ENCODE peak calls at places on chromosomes 1 and 21, in eight cellular contexts. R, J, V, G, N, Q, O and M are unnamed samples.
A peak's percentile ranks its signal among the peaks of the same experiment; 100 is the strongest.

GRCh38 chr1:171730052-171730451 is 11.8 kb downstream of the VAMP4 start:
- DNase-seq in R (no peak), J (no peak), V (no peak), G (no peak), N (no peak), Q (no peak), O (no peak), M (no peak)

GRCh38 chr1:110916669-110917306 is 43.8 kb downstream of the CD53 start:
- DNase-seq in R (no peak), J (no peak), V (no peak), G (peak; percentile 20), N (no peak), Q (no peak), O (no peak), M (no peak)

GRCh38 chr1:8813991-8814390 is 3.4 kb downstream of the RERE start:
- DNase-seq in R (no peak), J (no peak), V (no peak), G (no peak), N (no peak), Q (no peak), O (no peak), M (no peak)

GRCh38 chr1:157142245-157142644 is 4.0 kb upstream of the ETV3 start:
- DNase-seq in R (no peak), J (no peak), V (no peak), G (no peak), N (no peak), Q (no peak), O (no peak), M (no peak)

GRCh38 chr1:187408217-187409004 is 579.7 kb downstream of the PLA2G4A start:
- DNase-seq in R (no peak), J (no peak), V (no peak), G (peak; percentile 67), N (no peak), Q (no peak), O (no peak), M (no peak)

GRCh38 chr21:15026370-15026769 is 38.4 kb downstream of the NRIP1 start:
- DNase-seq in R (no peak), J (no peak), V (no peak), G (no peak), N (no peak), Q (no peak), O (no peak), M (no peak)

GRCh38 chr1:220925707-220926106 is 46.5 kb downstream of the HLX start:
- DNase-seq in R (no peak), J (no peak), V (no peak), G (peak; percentile 6), N (no peak), Q (no peak), O (no peak), M (no peak)

GRCh38 chr1:42777860-42778259 is 6.9 kb upstream of the TMEM269 start:
- DNase-seq in R (no peak), J (no peak), V (no peak), G (peak; percentile 61), N (no peak), Q (no peak), O (no peak), M (no peak)

GRCh38 chr1:30521261-30521865 is 202.0 kb downstream of the MATN1 start:
- DNase-seq in R (no peak), J (no peak), V (no peak), G (no peak), N (peak; percentile 13), Q (no peak), O (no peak), M (no peak)

GRCh38 chr1:5997316-5997715 is 5.1 kb upstream of the NPHP4 start:
- DNase-seq in R (no peak), J (peak; percentile 36), V (no peak), G (no peak), N (no peak), Q (no peak), O (no peak), M (no peak)

GRCh38 chr1:20478072-20478660 is 7.8 kb downstream of the CAMK2N1 start:
- DNase-seq in R (no peak), J (no peak), V (no peak), G (no peak), N (no peak), Q (no peak), O (no peak), M (no peak)

GRCh38 chr1:210647406-210648333 is 319.0 kb downstream of the HHAT start:
- DNase-seq in R (no peak), J (no peak), V (no peak), G (peak; percentile 70), N (no peak), Q (no peak), O (no peak), M (no peak)

GRCh38 chr1:1356796-1357401 is 1.5 kb downstream of the MXRA8 start:
- DNase-seq in R (no peak), J (no peak), V (no peak), G (no peak), N (no peak), Q (no peak), O (no peak), M (no peak)

GRCh38 chr1:5959087-5959486 is 33.1 kb downstream of the NPHP4 start:
- DNase-seq in R (no peak), J (no peak), V (no peak), G (no peak), N (no peak), Q (no peak), O (no peak), M (no peak)

GRCh38 chr1:205812271-205812877 is 624 bp downstream of the SLC41A1 start:
- DNase-seq in R (peak; percentile 10), J (peak; percentile 49), V (no peak), G (peak; percentile 25), N (peak; percentile 37), Q (no peak), O (no peak), M (peak; percentile 57)

GRCh38 chr1:244304156-244304555 is 147.6 kb downstream of the ADSS2 start:
- DNase-seq in R (no peak), J (no peak), V (no peak), G (no peak), N (no peak), Q (no peak), O (no peak), M (no peak)

GRCh38 chr1:3717041-3717714 is 35.1 kb upstream of the CCDC27 start:
- DNase-seq in R (peak; percentile 92), J (no peak), V (no peak), G (no peak), N (no peak), Q (no peak), O (no peak), M (no peak)

GRCh38 chr1:7768583-7768982 is 2.5 kb upstream of the VAMP3 start:
- DNase-seq in R (no peak), J (no peak), V (no peak), G (no peak), N (no peak), Q (no peak), O (no peak), M (no peak)

GRCh38 chr1:7769673-7770412 is 1.3 kb upstream of the VAMP3 start:
- DNase-seq in R (no peak), J (no peak), V (no peak), G (no peak), N (no peak), Q (no peak), O (no peak), M (no peak)

GRCh38 chr1:7770620-7770938 is 517 bp upstream of the VAMP3 start:
- DNase-seq in R (no peak), J (no peak), V (no peak), G (no peak), N (no peak), Q (no peak), O (no peak), M (no peak)

GRCh38 chr1:7771673-7772299 is 690 bp downstream of the VAMP3 start:
- DNase-seq in R (no peak), J (no peak), V (no peak), G (no peak), N (no peak), Q (no peak), O (no peak), M (no peak)

GRCh38 chr1:7770939-7771672 is at the start of gene VAMP3:
- DNase-seq in R (peak; percentile 85), J (peak; percentile 92), V (peak; percentile 69), G (peak; percentile 85), N (peak; percentile 94), Q (peak; percentile 86), O (no peak), M (peak; percentile 69)
- TF ChIP-seq CTCF in R (no peak), J (no peak), V (peak; percentile 8), G (no peak), N (no peak), Q (no peak), O (no peak), M (no peak)

GRCh38 chr1:245858683-245859509 is 648.2 kb downstream of the SMYD3 start:
- DNase-seq in R (no peak), J (no peak), V (no peak), G (peak; percentile 59), N (no peak), Q (no peak), O (no peak), M (no peak)
- TF ChIP-seq CTCF in R (no peak), J (no peak), V (no peak), G (peak; percentile 51), N (peak; percentile 18), Q (no peak), O (peak; percentile 46), M (no peak)

GRCh38 chr1:174414205-174414604 is 33.6 kb upstream of the GPR52 start:
- DNase-seq in R (no peak), J (no peak), V (no peak), G (no peak), N (no peak), Q (no peak), O (no peak), M (no peak)

GRCh38 chr1:174407705-174408104 is 40.1 kb upstream of the GPR52 start:
- DNase-seq in R (no peak), J (no peak), V (no peak), G (no peak), N (no peak), Q (no peak), O (no peak), M (no peak)

GRCh38 chr1:174417921-174418320 is 29.8 kb upstream of the GPR52 start:
- DNase-seq in R (no peak), J (no peak), V (no peak), G (no peak), N (no peak), Q (no peak), O (no peak), M (no peak)

GRCh38 chr1:174408142-174408541 is 39.6 kb upstream of the GPR52 start:
- DNase-seq in R (no peak), J (no peak), V (no peak), G (no peak), N (no peak), Q (no peak), O (no peak), M (no peak)

GRCh38 chr1:174413632-174414031 is 34.1 kb upstream of the GPR52 start:
- DNase-seq in R (no peak), J (no peak), V (no peak), G (peak; percentile 11), N (no peak), Q (no peak), O (no peak), M (no peak)
- TF ChIP-seq CTCF in R (no peak), J (no peak), V (no peak), G (peak; percentile 7), N (peak; percentile 26), Q (no peak), O (peak; percentile 45), M (no peak)

GRCh38 chr21:32977216-32977615 is 48.5 kb upstream of the OLIG2 start:
- DNase-seq in R (no peak), J (peak; percentile 54), V (no peak), G (no peak), N (no peak), Q (no peak), O (no peak), M (no peak)
- TF ChIP-seq CTCF in R (no peak), J (no peak), V (no peak), G (no peak), N (no peak), Q (no peak), O (no peak), M (no peak)

GRCh38 chr1:60978421-60979357 is 103.7 kb upstream of the NFIA start:
- DNase-seq in R (peak; percentile 12), J (no peak), V (no peak), G (peak; percentile 74), N (no peak), Q (no peak), O (no peak), M (no peak)
- TF ChIP-seq CTCF in R (peak; percentile 49), J (no peak), V (peak; percentile 40), G (peak; percentile 79), N (peak; percentile 39), Q (no peak), O (peak; percentile 86), M (peak; percentile 29)